ENCODE peak calls at places on chromosomes 11 and 22, in ten cellular contexts. S is stimulated activated CD8-positive, alpha-beta memory T cell treated with anti-CD3 and anti-CD28 coated beads, Interleukin-2, amount 100 ng/mL, for 1 hour; F is CD8-positive, alpha-beta memory T cell; M is HTR-8/SVneo; Q is substantia nigra; Z is lower leg skin; U is spleen; C is stomach; P is astrocyte of the spinal cord; G is EH. X is an unnamed sample.

GRCh38 chr11:120941000-120941399 is 82.9 kb upstream of the TBCEL start:
- DNase-seq in Q (no peak), F (no peak), U (no peak), S (no peak), C (no peak), Z (no peak), G (no peak), P (no peak), M (no peak), X (no peak)

GRCh38 chr22:39136317-39136716 is 16.2 kb downstream of the CBX7 start:
- DNase-seq in M (no peak), F (no peak), S (no peak), P (no peak), Q (no peak), U (peak), C (no peak), G (no peak), Z (no peak), X (no peak)

GRCh38 chr11:71426413-71426812 is 21.8 kb downstream of the DHCR7 start:
- DNase-seq in U (no peak), S (no peak), C (no peak), Z (no peak), Q (no peak), M (no peak), G (peak), F (no peak), P (no peak), X (no peak)

GRCh38 chr11:115348404-115348803 is 155.8 kb downstream of the CADM1 start:
- DNase-seq in Z (no peak), M (no peak), Q (no peak), G (no peak), U (no peak), S (no peak), P (no peak), C (no peak), F (no peak), X (no peak)

GRCh38 chr11:69448471-69449284 is 32.8 kb upstream of the LINC01488 start:
- DNase-seq in P (no peak), F (no peak), G (no peak), M (no peak), U (peak), Z (no peak), S (no peak), Q (no peak), C (no peak), X (no peak)

GRCh38 chr22:24164823-24165379 is 16.4 kb upstream of the SUSD2 start:
- DNase-seq in U (no peak), P (no peak), Q (no peak), S (no peak), C (no peak), F (no peak), Z (no peak), M (no peak), G (no peak), X (no peak)

GRCh38 chr11:58631378-58631777 is 8.9 kb downstream of the CNTF start:
- DNase-seq in C (no peak), Q (no peak), G (no peak), S (no peak), U (no peak), M (no peak), P (no peak), F (no peak), Z (no peak), X (no peak)

GRCh38 chr11:8384199-8384821 is 120.6 kb upstream of the LMO1 start:
- DNase-seq in M (no peak), C (peak), U (peak), P (no peak), F (no peak), G (peak), Z (no peak), Q (no peak), S (no peak), X (no peak)

GRCh38 chr22:48959496-48959895 is 868.2 kb downstream of the BRD1 start:
- DNase-seq in F (no peak), U (peak), M (no peak), G (no peak), Z (peak), Q (no peak), S (no peak), C (peak), P (no peak), X (no peak)

GRCh38 chr11:4094348-4095291 is at the start of gene RRM1:
- DNase-seq in F (peak), G (peak), Q (peak), P (peak), Z (peak), M (peak), U (peak), S (peak), C (peak), X (peak)

GRCh38 chr22:40310081-40310770 is 36.1 kb upstream of the ADSL start:
- DNase-seq in G (peak), S (no peak), C (no peak), Q (no peak), U (no peak), M (peak), F (no peak), Z (no peak), P (peak), X (peak)

GRCh38 chr22:26479792-26480610 is 3.6 kb downstream of the HPS4 start:
- DNase-seq in U (no peak), G (no peak), F (no peak), C (no peak), Z (no peak), S (no peak), Q (no peak), M (no peak), P (no peak), X (no peak)

GRCh38 chr22:42615092-42615859 is 593 bp upstream of the POLDIP3 start:
- DNase-seq in Q (no peak), Z (peak), M (peak), F (peak), G (peak), P (peak), C (peak), S (peak), U (peak), X (peak)

GRCh38 chr22:24937114-24937513 is 9.4 kb downstream of the LHFPL7 start:
- DNase-seq in Z (no peak), S (no peak), P (peak), M (no peak), U (no peak), C (no peak), Q (no peak), F (no peak), G (no peak), X (no peak)

GRCh38 chr22:38310518-38311330 is 6.5 kb downstream of the CSNK1E start:
- DNase-seq in Q (no peak), P (no peak), S (no peak), F (no peak), M (no peak), G (peak), Z (no peak), U (peak), C (no peak), X (no peak)

GRCh38 chr22:46735747-46736608 is 2.1 kb downstream of the CERK start:
- DNase-seq in G (peak), S (no peak), M (no peak), F (no peak), C (no peak), Z (no peak), Q (no peak), P (no peak), U (no peak), X (no peak)